ENCODE peak calls at places on chromosomes 12 and 14, in seven cellular contexts. V is GM23248, T is AG20443, M is astrocyte of the cerebellum, Y is neuronal stem cell, U is NCI-H2081, H is RKO. F is an unnamed sample.
A peak's percentile ranks its signal among the peaks of the same experiment; 100 is the strongest.

GRCh38 chr12:58916891-58917570 is 3.3 kb downstream of the LRIG3 start:
- DNase-seq in V (peak; percentile 79), U (no peak), T (peak; percentile 29), H (no peak), M (peak; percentile 63), Y (no peak), F (peak; percentile 82)

GRCh38 chr12:72282721-72283120 is 10.6 kb downstream of the TRHDE start:
- DNase-seq in H (peak; percentile 43), M (no peak), T (peak; percentile 28), Y (no peak), U (no peak), V (peak; percentile 34), F (no peak)

GRCh38 chr14:50117456-50117855 is 1.1 kb upstream of the VCPKMT start:
- DNase-seq in T (no peak), M (no peak), H (no peak), V (no peak), U (no peak), Y (no peak), F (no peak)

GRCh38 chr14:55107766-55108554 is 21.1 kb upstream of the LGALS3 start:
- DNase-seq in M (peak; percentile 85), H (peak; percentile 91), V (peak; percentile 99), T (peak; percentile 96), U (no peak), Y (no peak), F (peak; percentile 94)

GRCh38 chr12:61097991-61098580 is 1162.1 kb upstream of the USP15 start:
- DNase-seq in Y (no peak), M (no peak), T (peak; percentile 2), H (no peak), V (no peak), U (no peak), F (no peak)

GRCh38 chr14:54182419-54183040 is 214.3 kb upstream of the CDKN3 start:
- DNase-seq in H (peak; percentile 44), Y (no peak), V (peak; percentile 91), M (peak; percentile 39), U (no peak), T (peak; percentile 71), F (peak; percentile 75)

GRCh38 chr14:99036594-99037293 is 235.3 kb downstream of the BCL11B start:
- DNase-seq in Y (no peak), M (no peak), T (no peak), V (no peak), U (no peak), H (no peak), F (no peak)

GRCh38 chr12:114403690-114404450 is 2.1 kb downstream of the TBX5 start:
- DNase-seq in T (no peak), M (no peak), Y (peak; percentile 31), V (peak; percentile 82), U (no peak), H (no peak), F (no peak)

GRCh38 chr14:101965145-101965531 is 765 bp downstream of the DYNC1H1 start:
- DNase-seq in T (peak; percentile 74), H (peak; percentile 63), V (peak; percentile 83), U (no peak), Y (peak; percentile 65), M (peak; percentile 23), F (peak; percentile 67)

GRCh38 chr12:21220266-21220665 is 89.3 kb downstream of the SLCO1B1 start:
- DNase-seq in H (no peak), V (no peak), T (no peak), U (no peak), M (no peak), Y (no peak), F (no peak)

GRCh38 chr14:75562048-75562447 is 16.4 kb upstream of the FLVCR2 start:
- DNase-seq in T (no peak), M (no peak), Y (no peak), V (peak; percentile 31), H (no peak), U (no peak), F (no peak)

GRCh38 chr14:93008381-93008780 is 85.4 kb downstream of the CHGA start:
- DNase-seq in T (peak; percentile 63), U (no peak), V (peak; percentile 77), H (no peak), M (no peak), Y (no peak), F (peak; percentile 44)

GRCh38 chr14:105851716-105852377 is 325.5 kb downstream of the TMEM121 start:
- DNase-seq in U (no peak), T (no peak), H (no peak), Y (no peak), M (no peak), V (no peak), F (no peak)

GRCh38 chr12:96878704-96879103 is 28.4 kb upstream of the NEDD1 start:
- DNase-seq in V (peak; percentile 62), M (peak; percentile 62), H (no peak), T (peak; percentile 55), Y (no peak), U (no peak), F (no peak)

GRCh38 chr14:105286759-105287144 is 14.0 kb downstream of the BRF1 start:
- DNase-seq in H (no peak), U (no peak), T (peak; percentile 5), M (no peak), Y (no peak), V (no peak), F (no peak)

GRCh38 chr14:90381999-90382451 is 14.8 kb upstream of the CALM1 start:
- DNase-seq in V (peak; percentile 46), H (no peak), T (no peak), M (no peak), Y (no peak), U (peak; percentile 79), F (no peak)

GRCh38 chr14:22427771-22428228 is 161.2 kb downstream of the DAD1 start:
- DNase-seq in V (peak; percentile 87), H (no peak), T (peak; percentile 65), M (peak; percentile 43), U (no peak), Y (no peak), F (no peak)

GRCh38 chr12:55188974-55189556 is 31.8 kb upstream of the OR10A7 start:
- DNase-seq in V (peak; percentile 63), T (peak; percentile 40), H (peak; percentile 83), U (peak; percentile 65), M (peak; percentile 74), Y (peak; percentile 74), F (peak; percentile 87)

F was measured in endothelial cell of umbilical vein.